ENCODE peak calls at places on chromosome 13, in five cellular contexts. G is uterus; O is mucosa of gallbladder; X is activated CD4-positive, alpha-beta T cell treated with anti-CD3 and anti-CD28 coated beads, Interleukin-2, amount 10 ng/mL, durations not matched to agents 24 days and 14 days; N is cardiac fibroblast. U is an unnamed sample.

GRCh38 chr13:25232937-25233515 is 54.3 kb downstream of the MTMR6 start:
- DNase-seq in G (no peak), O (no peak), X (no peak), N (peak), U (no peak)

GRCh38 chr13:74074723-74075122 is 59.5 kb downstream of the KLF12 start:
- DNase-seq in G (no peak), O (no peak), X (no peak), N (peak), U (no peak)

GRCh38 chr13:95540848-95541247 is 11.7 kb upstream of the CLDN10 start:
- DNase-seq in G (no peak), O (no peak), X (no peak), N (no peak), U (no peak)

GRCh38 chr13:29861694-29862110 is 11.3 kb upstream of the UBL3 start:
- DNase-seq in G (no peak), O (no peak), X (no peak), N (no peak), U (no peak)

GRCh38 chr13:22454586-22454985 is 726.2 kb upstream of the SGCG start:
- DNase-seq in G (no peak), O (no peak), X (no peak), N (no peak), U (no peak)

GRCh38 chr13:66520511-66521390 is 709.4 kb downstream of the PCDH9 start:
- DNase-seq in G (no peak), O (no peak), X (no peak), N (peak), U (no peak)

GRCh38 chr13:88097541-88097940 is 426.4 kb downstream of the SLITRK5 start:
- DNase-seq in G (no peak), O (no peak), X (no peak), N (no peak), U (no peak)

GRCh38 chr13:99215466-99215865 is 14.8 kb downstream of the UBAC2 start:
- DNase-seq in G (no peak), O (no peak), X (peak), N (no peak), U (no peak)

GRCh38 chr13:109088101-109088500 is 458.7 kb downstream of the MYO16 start:
- DNase-seq in G (no peak), O (no peak), X (no peak), N (no peak), U (no peak)

GRCh38 chr13:59771272-59771671 is 392.5 kb downstream of the DIAPH3 start:
- DNase-seq in G (no peak), O (no peak), X (no peak), N (peak), U (no peak)

GRCh38 chr13:49395416-49396277 is 48.2 kb downstream of the CAB39L start:
- DNase-seq in G (peak), O (no peak), X (no peak), N (peak), U (no peak)

U was measured in transverse colon.